ENCODE peak calls at places on chromosome 20, in four cellular contexts. One of them, this sample, is unnamed.

GRCh38 chr20:58741384-58741783 is 48.8 kb downstream of the NPEPL1 start:
- DNase-seq in IMR-90: no peak
- DNase-seq in neuronal stem cell: no peak
- DNase-seq in mesenchymal stem cell: no peak
- DNase-seq in this sample: no peak

GRCh38 chr20:51092238-51092822 is 69.4 kb upstream of the KCNG1 start:
- DNase-seq in neuronal stem cell: no peak
- DNase-seq in IMR-90: no peak
- DNase-seq in mesenchymal stem cell: peak
- DNase-seq in this sample: no peak

GRCh38 chr20:50663095-50663821 is 28.1 kb downstream of the RIPOR3 start:
- DNase-seq in IMR-90: no peak
- DNase-seq in neuronal stem cell: no peak
- DNase-seq in mesenchymal stem cell: no peak
- DNase-seq in this sample: peak

GRCh38 chr20:49641683-49642649 is 71.7 kb downstream of the B4GALT5 start:
- DNase-seq in neuronal stem cell: no peak
- DNase-seq in mesenchymal stem cell: peak
- DNase-seq in IMR-90: peak
- DNase-seq in this sample: no peak

GRCh38 chr20:24389686-24390085 is 79.7 kb upstream of the SYNDIG1 start:
- DNase-seq in mesenchymal stem cell: no peak
- DNase-seq in neuronal stem cell: no peak
- DNase-seq in IMR-90: no peak
- DNase-seq in this sample: no peak

GRCh38 chr20:53752971-53753879 is 159.6 kb upstream of the ZNF217 start:
- DNase-seq in neuronal stem cell: no peak
- DNase-seq in mesenchymal stem cell: peak
- DNase-seq in IMR-90: peak
- DNase-seq in this sample: peak

GRCh38 chr20:56628873-56629463 is at the start of gene TFAP2C:
- DNase-seq in mesenchymal stem cell: peak
- DNase-seq in IMR-90: no peak
- DNase-seq in neuronal stem cell: peak
- DNase-seq in this sample: peak

GRCh38 chr20:53133628-53134027 is 161.5 kb downstream of the TSHZ2 start:
- DNase-seq in mesenchymal stem cell: no peak
- DNase-seq in IMR-90: no peak
- DNase-seq in neuronal stem cell: no peak
- DNase-seq in this sample: no peak

GRCh38 chr20:50865591-50865990 is 65.6 kb downstream of the ADNP start:
- DNase-seq in neuronal stem cell: no peak
- DNase-seq in mesenchymal stem cell: no peak
- DNase-seq in IMR-90: no peak
- DNase-seq in this sample: no peak

GRCh38 chr20:60050193-60050960 is 92.2 kb downstream of the CDH26 start:
- DNase-seq in IMR-90: no peak
- DNase-seq in neuronal stem cell: no peak
- DNase-seq in mesenchymal stem cell: no peak
- DNase-seq in this sample: peak

GRCh38 chr20:1477896-1478490 is 11.3 kb upstream of the NSFL1C start:
- DNase-seq in mesenchymal stem cell: no peak
- DNase-seq in neuronal stem cell: no peak
- DNase-seq in IMR-90: no peak
- DNase-seq in this sample: peak

GRCh38 chr20:58524814-58525213 is 9.6 kb upstream of the APCDD1L start:
- DNase-seq in neuronal stem cell: no peak
- DNase-seq in mesenchymal stem cell: no peak
- DNase-seq in IMR-90: peak
- DNase-seq in this sample: peak

GRCh38 chr20:20712004-20712473 is 405 bp downstream of the RALGAPA2 start:
- DNase-seq in neuronal stem cell: no peak
- DNase-seq in mesenchymal stem cell: no peak
- DNase-seq in IMR-90: no peak
- DNase-seq in this sample: peak

GRCh38 chr20:46251211-46251673 is 57.1 kb downstream of the CDH22 start:
- DNase-seq in IMR-90: no peak
- DNase-seq in mesenchymal stem cell: no peak
- DNase-seq in neuronal stem cell: peak
- DNase-seq in this sample: no peak

GRCh38 chr20:45017281-45017680 is 51.0 kb downstream of the STK4 start:
- DNase-seq in mesenchymal stem cell: no peak
- DNase-seq in IMR-90: no peak
- DNase-seq in neuronal stem cell: no peak
- DNase-seq in this sample: no peak

GRCh38 chr20:38542994-38543906 is 37.7 kb upstream of the ADIG start:
- DNase-seq in mesenchymal stem cell: no peak
- DNase-seq in IMR-90: no peak
- DNase-seq in neuronal stem cell: no peak
- DNase-seq in this sample: no peak

GRCh38 chr20:50379049-50379990 is 130.9 kb upstream of the PTPN1 start:
- DNase-seq in IMR-90: peak
- DNase-seq in mesenchymal stem cell: peak
- DNase-seq in neuronal stem cell: no peak
- DNase-seq in this sample: peak

GRCh38 chr20:48564997-48565396 is 262.8 kb downstream of the PREX1 start:
- DNase-seq in IMR-90: no peak
- DNase-seq in neuronal stem cell: no peak
- DNase-seq in mesenchymal stem cell: no peak
- DNase-seq in this sample: no peak

GRCh38 chr20:57289401-57290177 is 23.1 kb upstream of the BMP7 start:
- DNase-seq in IMR-90: peak
- DNase-seq in neuronal stem cell: no peak
- DNase-seq in mesenchymal stem cell: no peak
- DNase-seq in this sample: no peak

GRCh38 chr20:32727663-32728062 is 15.6 kb downstream of the COMMD7 start:
- DNase-seq in neuronal stem cell: no peak
- DNase-seq in IMR-90: peak
- DNase-seq in mesenchymal stem cell: peak
- DNase-seq in this sample: no peak

GRCh38 chr20:63295018-63295417 is 2.0 kb downstream of the COL20A1 start:
- DNase-seq in mesenchymal stem cell: no peak
- DNase-seq in IMR-90: no peak
- DNase-seq in neuronal stem cell: no peak
- DNase-seq in this sample: no peak

GRCh38 chr20:63294536-63294900 is 1.5 kb downstream of the COL20A1 start:
- DNase-seq in IMR-90: no peak
- DNase-seq in mesenchymal stem cell: no peak
- DNase-seq in neuronal stem cell: no peak
- DNase-seq in this sample: no peak

GRCh38 chr20:63296411-63297299 is 3.7 kb downstream of the COL20A1 start:
- DNase-seq in mesenchymal stem cell: no peak
- DNase-seq in IMR-90: no peak
- DNase-seq in neuronal stem cell: no peak
- DNase-seq in this sample: no peak

GRCh38 chr20:63295846-63296245 is 2.9 kb downstream of the COL20A1 start:
- DNase-seq in neuronal stem cell: no peak
- DNase-seq in IMR-90: no peak
- DNase-seq in mesenchymal stem cell: no peak
- DNase-seq in this sample: no peak

GRCh38 chr20:63295422-63295821 is 2.4 kb downstream of the COL20A1 start:
- DNase-seq in IMR-90: no peak
- DNase-seq in neuronal stem cell: no peak
- DNase-seq in mesenchymal stem cell: no peak
- DNase-seq in this sample: no peak
- H3K23ac ChIP-seq in IMR-90: no peak
- H3K23ac ChIP-seq in neuronal stem cell: no peak
- H3K23ac ChIP-seq in mesenchymal stem cell: no peak
- H3K23ac ChIP-seq in this sample: no peak

GRCh38 chr20:5833309-5833941 is 83.2 kb downstream of the SHLD1 start:
- DNase-seq in mesenchymal stem cell: no peak
- DNase-seq in neuronal stem cell: no peak
- DNase-seq in IMR-90: no peak
- DNase-seq in this sample: no peak
- H3K27ac ChIP-seq in mesenchymal stem cell: no peak
- H3K27ac ChIP-seq in neuronal stem cell: no peak
- H3K27ac ChIP-seq in IMR-90: no peak
- H3K27ac ChIP-seq in this sample: no peak

DNA sequence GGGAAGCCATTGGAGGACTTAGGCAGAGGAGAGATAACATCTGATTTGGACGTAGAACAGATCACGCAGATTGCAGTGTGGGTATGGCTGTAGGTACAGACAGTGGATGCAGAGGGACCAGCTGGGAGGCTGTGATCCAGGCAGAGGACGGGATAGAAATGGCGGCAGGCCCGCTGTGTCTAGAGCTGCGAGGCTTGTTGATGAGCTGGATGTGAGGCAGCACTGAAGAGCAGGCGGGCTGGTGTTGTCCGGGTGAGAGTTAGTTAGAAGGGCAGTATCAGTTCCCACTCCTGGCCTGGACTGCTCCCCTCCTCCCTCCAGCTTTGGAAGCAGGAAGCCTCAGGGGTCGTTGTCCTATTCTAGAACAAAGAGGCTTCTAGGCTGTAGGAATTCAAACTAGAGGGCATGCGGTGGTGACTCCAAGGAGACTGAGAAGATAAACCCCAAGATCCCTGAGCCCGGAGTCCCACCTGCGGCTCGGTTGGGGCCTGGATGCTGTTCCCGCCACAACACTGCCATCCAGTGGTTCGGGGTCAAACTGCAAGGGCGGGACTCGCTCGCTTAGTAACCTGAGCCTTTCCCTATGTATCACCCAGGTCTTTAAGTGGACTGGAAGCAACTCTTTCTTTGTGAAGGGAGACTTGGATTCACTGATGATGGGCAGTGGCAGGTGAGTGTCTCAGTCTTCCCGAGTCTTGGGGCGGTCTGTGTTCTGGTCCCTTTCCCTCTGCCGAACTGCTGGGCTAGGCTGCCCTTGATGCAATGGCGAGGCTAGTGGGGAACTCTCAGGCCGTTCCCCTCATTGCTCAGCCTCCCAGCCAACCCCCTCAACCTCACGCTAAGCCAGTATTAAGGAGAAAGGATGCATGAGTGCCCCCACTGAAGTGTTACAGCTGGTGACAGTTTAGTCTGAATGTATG is 11.2 kb downstream of the TLDC2 start:
- DNase-seq in mesenchymal stem cell: peak
- DNase-seq in IMR-90: peak
- DNase-seq in neuronal stem cell: peak
- DNase-seq in this sample: peak
- H2BK120ac ChIP-seq in mesenchymal stem cell: no peak
- H2BK120ac ChIP-seq in IMR-90: no peak
- H2BK120ac ChIP-seq in neuronal stem cell: no peak
- H2BK120ac ChIP-seq in this sample: no peak

DNA sequence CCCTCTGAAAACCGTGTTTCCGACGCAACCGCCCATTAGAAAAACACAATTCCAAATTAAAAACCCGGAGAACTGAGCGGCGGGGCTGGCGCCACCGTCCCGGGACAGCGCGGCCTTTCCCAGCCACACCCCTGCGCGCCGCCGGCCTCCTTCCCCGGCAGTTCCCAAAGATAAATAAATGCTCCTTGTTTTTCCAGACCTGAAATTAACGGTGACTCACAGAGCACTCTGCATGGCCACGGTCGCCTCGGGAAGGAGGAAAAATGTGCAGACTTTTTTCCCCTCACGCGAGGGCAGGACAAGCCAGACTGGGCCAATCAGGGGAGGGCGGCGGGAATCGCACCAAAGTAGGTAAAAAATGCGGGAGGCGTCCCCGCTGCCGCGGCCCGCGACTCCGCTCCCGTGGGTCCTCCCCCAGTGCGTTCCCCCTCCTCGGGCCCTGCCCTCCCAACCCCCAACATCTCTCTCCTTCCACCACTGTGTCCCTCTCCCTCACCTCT is 853 bp upstream of the DSTN start:
- DNase-seq in mesenchymal stem cell: peak
- DNase-seq in IMR-90: peak
- DNase-seq in neuronal stem cell: peak
- DNase-seq in this sample: peak
- H3K23ac ChIP-seq in mesenchymal stem cell: no peak
- H3K23ac ChIP-seq in IMR-90: peak
- H3K23ac ChIP-seq in neuronal stem cell: no peak
- H3K23ac ChIP-seq in this sample: no peak

GRCh38 chr20:17505664-17506517 is 25.3 kb downstream of the BFSP1 start:
- DNase-seq in mesenchymal stem cell: peak
- DNase-seq in neuronal stem cell: no peak
- DNase-seq in IMR-90: peak
- DNase-seq in this sample: peak
- H3K27ac ChIP-seq in mesenchymal stem cell: no peak
- H3K27ac ChIP-seq in neuronal stem cell: no peak
- H3K27ac ChIP-seq in IMR-90: no peak
- H3K27ac ChIP-seq in this sample: no peak

GRCh38 chr20:356745-357144 is 9.8 kb downstream of the NRSN2 start:
- DNase-seq in mesenchymal stem cell: no peak
- DNase-seq in neuronal stem cell: no peak
- DNase-seq in IMR-90: no peak
- DNase-seq in this sample: no peak
- H2BK120ac ChIP-seq in mesenchymal stem cell: no peak
- H2BK120ac ChIP-seq in neuronal stem cell: no peak
- H2BK120ac ChIP-seq in IMR-90: no peak
- H2BK120ac ChIP-seq in this sample: no peak

This sample was measured in trophoblast cell.